ENCODE peak calls at places on chromosomes 16 and 17, in ten cellular contexts. T is upper lobe of right lung, X is transverse colon, C is left lung, M is colonic mucosa, Q is MM.1S, G is mammary epithelial cell, D is DND-41, Z is breast epithelium, B is Peyer's patch. L is an unnamed sample.
A peak's percentile ranks its signal among the peaks of the same experiment; 100 is the strongest.

GRCh38 chr17:9206989-9207317 is 185.6 kb downstream of the NTN1 start:
- DNase-seq in C (no peak), G (no peak), X (peak; percentile 71), M (peak; percentile 71), D (no peak), B (no peak), T (no peak), Q (no peak), Z (no peak), L (no peak)

GRCh38 chr17:43526886-43527648 is 19.1 kb downstream of the ETV4 start:
- DNase-seq in Q (no peak), T (peak; percentile 49), Z (no peak), B (no peak), C (no peak), G (no peak), D (no peak), M (no peak), X (no peak), L (no peak)

GRCh38 chr17:59840908-59841666 is 51.7 kb downstream of the TUBD1 start:
- DNase-seq in B (no peak), T (no peak), C (peak; percentile 12), G (peak; percentile 63), X (no peak), D (no peak), M (peak; percentile 32), Q (no peak), Z (no peak), L (no peak)

GRCh38 chr17:78490156-78490555 is 87.0 kb downstream of the DNAH17 start:
- DNase-seq in Q (no peak), C (no peak), Z (no peak), B (no peak), T (no peak), M (no peak), G (no peak), D (no peak), X (no peak), L (no peak)

GRCh38 chr16:58814348-58814801 is 80.3 kb upstream of the GOT2 start:
- DNase-seq in C (no peak), G (peak; percentile 26), Z (no peak), M (peak; percentile 19), X (peak; percentile 15), T (peak; percentile 65), B (no peak), Q (peak; percentile 45), D (peak; percentile 42), L (no peak)

GRCh38 chr16:51987519-51987918 is 559.4 kb downstream of the TOX3 start:
- DNase-seq in G (no peak), T (no peak), C (no peak), X (no peak), D (no peak), Z (no peak), Q (no peak), M (no peak), B (no peak), L (no peak)

GRCh38 chr17:39183766-39184165 is 13.7 kb downstream of the CACNB1 start:
- DNase-seq in T (no peak), X (no peak), Q (no peak), C (no peak), M (no peak), G (no peak), D (no peak), B (no peak), Z (no peak), L (no peak)

GRCh38 chr16:75074920-75075687 is 41.5 kb downstream of the LDHD start:
- DNase-seq in B (peak; percentile 87), D (peak; percentile 98), X (peak; percentile 74), C (peak; percentile 50), G (no peak), M (no peak), Q (peak; percentile 81), Z (no peak), T (no peak), L (no peak)

GRCh38 chr17:82097187-82097918 is 683 bp downstream of the FASN start:
- DNase-seq in D (peak; percentile 39), X (peak; percentile 48), C (no peak), M (peak; percentile 48), T (peak; percentile 87), B (peak; percentile 33), Q (peak; percentile 30), G (peak; percentile 34), Z (no peak), L (no peak)

GRCh38 chr16:88773812-88774291 is 11.2 kb downstream of the PIEZO1 start:
- DNase-seq in M (peak; percentile 63), D (no peak), X (peak; percentile 64), Q (no peak), G (no peak), B (no peak), Z (no peak), C (peak; percentile 80), T (peak; percentile 88), L (no peak)

GRCh38 chr17:38428150-38428642 is at the start of gene ARHGAP23:
- DNase-seq in D (peak; percentile 75), M (peak; percentile 33), B (peak; percentile 20), X (peak; percentile 62), G (peak; percentile 24), C (peak; percentile 86), T (peak; percentile 85), Z (no peak), Q (peak; percentile 74), L (no peak)

GRCh38 chr17:2421315-2422147 is 20.7 kb upstream of the MNT start:
- DNase-seq in M (no peak), C (no peak), Z (no peak), B (no peak), T (no peak), X (no peak), Q (no peak), G (peak; percentile 25), D (no peak), L (no peak)

GRCh38 chr17:4534928-4535666 is 20.1 kb downstream of the MYBBP1A start:
- DNase-seq in C (no peak), X (no peak), G (no peak), T (no peak), D (no peak), M (no peak), B (no peak), Q (no peak), Z (no peak), L (no peak)

GRCh38 chr16:82874251-82874650 is 247.5 kb downstream of the CDH13 start:
- DNase-seq in G (no peak), Q (no peak), M (no peak), B (no peak), D (no peak), T (no peak), X (no peak), C (no peak), Z (no peak), L (no peak)

GRCh38 chr17:72726936-72727335 is 365.6 kb downstream of the SLC39A11 start:
- DNase-seq in X (peak; percentile 11), Z (no peak), G (peak; percentile 51), B (peak; percentile 54), T (no peak), M (no peak), C (peak; percentile 50), D (peak; percentile 73), Q (peak; percentile 92), L (no peak)

GRCh38 chr17:77892469-77893143 is 65.9 kb upstream of the TNRC6C start:
- DNase-seq in M (no peak), D (peak; percentile 40), X (no peak), C (no peak), Z (no peak), B (no peak), G (no peak), T (peak; percentile 58), Q (no peak), L (no peak)

DNA sequence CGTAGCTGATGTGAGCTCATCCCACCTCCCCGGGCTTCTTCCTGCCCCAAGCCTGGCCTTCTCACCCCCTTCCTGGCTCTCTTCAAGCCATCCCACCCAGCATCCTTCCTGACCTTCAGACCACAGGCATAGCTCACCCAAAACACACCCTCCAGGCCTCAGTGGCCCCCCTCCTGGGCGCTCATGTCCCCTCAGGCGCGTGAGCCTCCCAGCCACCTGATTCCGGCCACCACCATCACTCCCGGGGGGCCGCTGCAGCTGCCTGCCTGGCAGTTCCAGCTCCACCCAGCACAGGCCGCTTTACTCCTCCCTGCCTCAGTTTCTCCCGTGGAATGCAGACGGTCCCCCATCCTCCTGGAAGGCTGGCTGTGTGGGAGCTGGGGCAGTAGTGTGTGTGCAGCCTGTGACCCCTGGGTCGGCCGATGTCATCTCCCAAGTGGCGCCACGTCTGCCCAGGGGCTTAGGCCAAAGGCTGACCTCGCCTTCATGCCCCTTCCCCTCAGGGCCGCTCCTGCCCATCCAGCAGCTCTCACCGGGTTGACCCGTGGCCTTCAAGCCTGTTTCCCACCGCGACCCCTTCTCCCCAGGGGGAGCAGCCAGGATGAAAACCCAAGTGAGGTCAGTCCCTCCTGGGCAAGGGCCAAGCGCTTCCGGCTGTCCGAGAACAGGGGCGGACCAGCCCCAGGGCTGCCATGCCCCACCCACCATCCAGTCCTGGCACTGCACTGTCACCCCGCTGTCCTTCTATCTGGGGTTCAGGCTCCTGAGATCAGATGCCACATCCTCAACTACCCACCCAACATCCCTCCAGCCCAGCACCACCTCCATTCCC is 11.9 kb upstream of the CHMP6 start:
- DNase-seq in T (no peak), Q (no peak), M (no peak), G (no peak), B (no peak), X (no peak), Z (no peak), C (no peak), D (no peak), L (no peak)
- H3K4me3 ChIP-seq in T (no peak overlapping the region), Q (no peak overlapping the region), M (no peak overlapping the region), G (no peak overlapping the region), B (no peak overlapping the region), X (no peak overlapping the region), Z (no peak overlapping the region), C (no peak overlapping the region), D (no peak overlapping the region), L (no peak overlapping the region)

GRCh38 chr16:78988361-78988992 is 612.1 kb downstream of the MAF start:
- DNase-seq in G (no peak), D (no peak), M (no peak), T (no peak), B (no peak), Q (no peak), Z (no peak), X (no peak), C (no peak), L (no peak)
- H3K9me3 ChIP-seq in G (no peaks in the 10 kb centered on the region), D (no peaks in the 10 kb centered on the region), M (no peaks in the 10 kb centered on the region), T (no peaks in the 10 kb centered on the region), B (no peaks in the 10 kb centered on the region), Q (no peaks in the 10 kb centered on the region), Z (peaks cover 3% of the 10 kb centered on the region), X (no peaks in the 10 kb centered on the region), C (peaks cover 2% of the 10 kb centered on the region), L (peaks cover 1% of the 10 kb centered on the region)

DNA sequence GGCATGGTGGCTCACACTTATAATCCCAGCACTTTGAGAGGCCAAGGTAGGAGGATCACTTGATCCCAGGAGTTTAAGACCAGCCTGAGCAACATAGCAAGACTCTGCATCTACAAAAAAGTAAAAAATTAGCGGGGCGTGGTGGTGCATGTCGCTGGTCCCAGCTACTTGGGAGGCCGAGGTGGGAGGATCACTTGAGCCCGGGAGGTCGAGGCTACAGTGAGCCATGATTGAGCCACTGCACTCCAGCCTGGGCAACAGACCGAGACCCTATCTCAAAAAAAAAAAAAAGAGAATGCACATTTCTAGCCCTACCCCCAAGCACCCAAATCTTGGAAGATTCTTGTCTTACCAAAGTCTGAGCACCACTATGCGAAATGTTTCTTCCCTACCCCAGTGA is 15.6 kb upstream of the RHOT1 start:
- DNase-seq in B (no peak), D (no peak), Q (no peak), Z (no peak), X (no peak), T (no peak), M (no peak), C (no peak), G (no peak), L (no peak)
- H3K27ac ChIP-seq in B (peak overlapping the region; percentile 78), D (peak overlapping the region; percentile 79), Q (no peak overlapping the region), Z (peak overlapping the region; percentile 95), X (peak overlapping the region; percentile 82), T (peak overlapping the region; percentile 93), M (peak overlapping the region; percentile 93), C (peak overlapping the region; percentile 90), G (peak overlapping the region; percentile 82), L (peak overlapping the region; percentile 89)

GRCh38 chr16:66681676-66682075 is 14.9 kb downstream of the CMTM4 start:
- DNase-seq in T (no peak), Q (no peak), Z (no peak), B (no peak), X (no peak), C (no peak), M (no peak), G (peak; percentile 64), D (no peak), L (no peak)
- H3K4me3 ChIP-seq in T (no peak overlapping the region), Q (no peak overlapping the region), Z (no peak overlapping the region), B (no peak overlapping the region), X (no peak overlapping the region), C (no peak overlapping the region), M (no peak overlapping the region), G (no peak overlapping the region), D (no peak overlapping the region), L (no peak overlapping the region)

L was measured in thoracic aorta.